ENCODE peak calls at places on chromosome 11, in six cellular contexts. J is AML-193; H is MCF 10A; G is GM10248; U is activated CD4-positive, alpha-beta T cell treated with anti-CD3 and anti-CD28 coated beads, Interleukin-2, amount 50 U/mL, for 48 hours; X is HT1080. R is an unnamed sample.

GRCh38 chr11:57873196-57873911 is 111.8 kb downstream of the CTNND1 start:
- DNase-seq in G (no peak), H (peak), U (no peak), J (no peak), X (peak), R (peak)

GRCh38 chr11:76247091-76247490 is 40.8 kb upstream of the WNT11 start:
- DNase-seq in G (no peak), U (no peak), X (no peak), H (no peak), J (no peak), R (no peak)

GRCh38 chr11:70532728-70533127 is 134.4 kb downstream of the CTTN start:
- DNase-seq in G (no peak), H (no peak), J (no peak), X (peak), U (no peak), R (no peak)

GRCh38 chr11:108743851-108744250 is 79.0 kb downstream of the DDX10 start:
- DNase-seq in U (no peak), H (no peak), X (no peak), J (no peak), G (no peak), R (no peak)

GRCh38 chr11:44530413-44531115 is 34.9 kb upstream of the CD82 start:
- DNase-seq in U (peak), X (no peak), H (peak), J (peak), G (no peak), R (no peak)

GRCh38 chr11:24513837-24514594 is 17.2 kb downstream of the LUZP2 start:
- DNase-seq in U (no peak), H (no peak), X (no peak), J (no peak), G (peak), R (no peak)

GRCh38 chr11:58900479-58901420 is 38.5 kb upstream of the GLYATL1 start:
- DNase-seq in X (peak), U (peak), G (peak), J (peak), H (peak), R (peak)

GRCh38 chr11:117796456-117797428 is at the start of gene DSCAML1:
- DNase-seq in U (peak), H (no peak), X (no peak), G (peak), J (no peak), R (peak)

GRCh38 chr11:93467054-93467453 is 76.1 kb downstream of the SMCO4 start:
- DNase-seq in X (no peak), G (no peak), U (no peak), J (no peak), H (no peak), R (no peak)

R was measured in epithelial cell of esophagus.